ENCODE peak calls at places on chromosomes 1 and 21, in ten cellular contexts. Y is AG20443; I is NT2/D1; U is fibroblast of mammary gland; R is upper lobe of right lung; L is anterior cingulate cortex; D is HTR-8/SVneo; C is stimulated activated naive CD8-positive, alpha-beta T cell treated with anti-CD3 and anti-CD28 coated beads, Interleukin-15, amount 100 ng/mL, for 72 hours; J is osteoblast; V is activated CD4-positive, CD25-positive, alpha-beta regulatory T cell. O is an unnamed sample.

GRCh38 chr1:76870037-76870436 is 2.8 kb downstream of the ST6GALNAC5 start:
- DNase-seq in Y (no peak), I (no peak), U (no peak), R (no peak), L (no peak), D (no peak), C (no peak), J (no peak), V (no peak), O (no peak)

GRCh38 chr1:218347713-218348627 is 2.8 kb downstream of the TGFB2 start:
- DNase-seq in Y (no peak), I (no peak), U (peak; percentile 11), R (no peak), L (no peak), D (peak; percentile 38), C (no peak), J (no peak), V (no peak), O (no peak)

GRCh38 chr1:26418865-26419349 is 8.3 kb downstream of the LIN28A start:
- DNase-seq in Y (no peak), I (peak; percentile 100), U (no peak), R (no peak), L (no peak), D (peak; percentile 32), C (no peak), J (peak; percentile 22), V (no peak), O (no peak)

GRCh38 chr1:215475719-215476525 is 91.2 kb upstream of the KCTD3 start:
- DNase-seq in Y (peak; percentile 79), I (no peak), U (peak; percentile 90), R (no peak), L (no peak), D (peak; percentile 62), C (no peak), J (peak; percentile 31), V (no peak), O (no peak)

GRCh38 chr1:36464605-36465393 is 615 bp upstream of the MRPS15 start:
- DNase-seq in Y (peak; percentile 47), I (no peak), U (peak; percentile 28), R (no peak), L (no peak), D (peak; percentile 24), C (no peak), J (peak; percentile 87), V (no peak), O (no peak)

GRCh38 chr1:41359211-41360073 is 1.8 kb upstream of the FOXO6 start:
- DNase-seq in Y (peak; percentile 53), I (no peak), U (peak; percentile 11), R (peak; percentile 59), L (no peak), D (no peak), C (peak; percentile 8), J (peak; percentile 95), V (no peak), O (no peak)

GRCh38 chr21:41825881-41826280 is 53.3 kb downstream of the PRDM15 start:
- DNase-seq in Y (no peak), I (no peak), U (no peak), R (no peak), L (no peak), D (no peak), C (no peak), J (no peak), V (no peak), O (no peak)

GRCh38 chr1:203202431-203203245 is 16.1 kb upstream of the CHI3L1 start:
- DNase-seq in Y (peak; percentile 87), I (no peak), U (peak; percentile 94), R (peak; percentile 64), L (no peak), D (peak; percentile 70), C (no peak), J (peak; percentile 84), V (no peak), O (no peak)

GRCh38 chr21:36211660-36212512 is 55.3 kb downstream of the DOP1B start:
- DNase-seq in Y (peak; percentile 84), I (no peak), U (peak; percentile 90), R (no peak), L (no peak), D (peak; percentile 45), C (no peak), J (peak; percentile 95), V (no peak), O (no peak)

GRCh38 chr1:182617734-182618288 is 13.6 kb upstream of the RGS16 start:
- DNase-seq in Y (no peak), I (no peak), U (peak; percentile 54), R (no peak), L (no peak), D (no peak), C (peak; percentile 63), J (peak; percentile 91), V (no peak), O (no peak)

GRCh38 chr1:94619731-94620130 is 78.2 kb upstream of the F3 start:
- DNase-seq in Y (no peak), I (no peak), U (no peak), R (no peak), L (no peak), D (no peak), C (no peak), J (no peak), V (no peak), O (no peak)

GRCh38 chr1:32816676-32817158 is 441 bp downstream of the YARS1 start:
- DNase-seq in Y (peak; percentile 52), I (no peak), U (peak; percentile 36), R (no peak), L (no peak), D (no peak), C (no peak), J (peak; percentile 74), V (no peak), O (no peak)

GRCh38 chr1:240652554-240652953 is 40.6 kb upstream of the GREM2 start:
- DNase-seq in Y (peak; percentile 74), I (no peak), U (peak; percentile 54), R (no peak), L (no peak), D (no peak), C (no peak), J (no peak), V (no peak), O (no peak)

GRCh38 chr1:112307930-112308329 is 88.1 kb upstream of the CTTNBP2NL start:
- DNase-seq in Y (no peak), I (no peak), U (no peak), R (no peak), L (no peak), D (no peak), C (no peak), J (no peak), V (no peak), O (no peak)